ENCODE peak calls at places on chromosomes 12 and 14, in five cellular contexts. J is neural progenitor cell, T is cardiac muscle cell, N is stomach, I is A549. Q is an unnamed sample.

GRCh38 chr14:68734231-68734732 is 58.6 kb downstream of the ZFP36L1 start:
- DNase-seq in J (no peak), T (no peak), N (no peak), I (no peak), Q (no peak)

GRCh38 chr14:64419003-64419402 is 30.9 kb downstream of the MTHFD1 start:
- DNase-seq in J (no peak), T (no peak), N (no peak), I (no peak), Q (no peak)

GRCh38 chr14:94646481-94646880 is 34.3 kb downstream of the SERPINA3 start:
- DNase-seq in J (no peak), T (peak; percentile 66), N (no peak), I (no peak), Q (no peak)

GRCh38 chr14:53929871-53930685 is 26.5 kb downstream of the BMP4 start:
- DNase-seq in J (peak; percentile 62), T (no peak), N (no peak), I (peak; percentile 28), Q (no peak)

GRCh38 chr14:71187633-71188356 is 280.5 kb downstream of the PCNX1 start:
- DNase-seq in J (peak; percentile 29), T (peak; percentile 42), N (no peak), I (no peak), Q (no peak)

GRCh38 chr12:124790650-124791400 is 72.8 kb downstream of the SCARB1 start:
- DNase-seq in J (no peak), T (no peak), N (no peak), I (no peak), Q (no peak)

GRCh38 chr12:7557227-7557626 is 53.6 kb upstream of the CD163 start:
- DNase-seq in J (no peak), T (no peak), N (no peak), I (no peak), Q (no peak)

GRCh38 chr12:124767075-124767821 is 96.4 kb downstream of the SCARB1 start:
- DNase-seq in J (peak; percentile 82), T (peak; percentile 78), N (peak; percentile 86), I (peak; percentile 84), Q (no peak)

GRCh38 chr14:61493239-61493638 is 171.9 kb downstream of the PRKCH start:
- DNase-seq in J (no peak), T (peak; percentile 95), N (no peak), I (peak; percentile 48), Q (peak; percentile 76)

GRCh38 chr14:97120204-97121120 is 323.3 kb downstream of the VRK1 start:
- DNase-seq in J (no peak), T (no peak), N (no peak), I (no peak), Q (no peak)

GRCh38 chr12:118741196-118741595 is 240.1 kb upstream of the SRRM4 start:
- DNase-seq in J (peak; percentile 21), T (no peak), N (no peak), I (no peak), Q (no peak)

GRCh38 chr14:20522332-20522731 is 17.0 kb downstream of the RNASE10 start:
- DNase-seq in J (no peak), T (no peak), N (no peak), I (no peak), Q (no peak)

GRCh38 chr14:61179061-61179675 is 102.0 kb downstream of the TMEM30B start:
- DNase-seq in J (no peak), T (peak; percentile 32), N (no peak), I (peak; percentile 66), Q (peak; percentile 92)

GRCh38 chr14:77143071-77143470 is 1.5 kb upstream of the ZDHHC22 start:
- DNase-seq in J (no peak), T (no peak), N (no peak), I (no peak), Q (no peak)

GRCh38 chr12:22458301-22458917 is 85.9 kb downstream of the C2CD5 start:
- DNase-seq in J (no peak), T (no peak), N (no peak), I (no peak), Q (no peak)

GRCh38 chr12:30830751-30831150 is 76.0 kb upstream of the CAPRIN2 start:
- DNase-seq in J (no peak), T (no peak), N (no peak), I (no peak), Q (no peak)

GRCh38 chr12:116598341-116599284 is 39.4 kb downstream of the MAP1LC3B2 start:
- DNase-seq in J (no peak), T (no peak), N (no peak), I (no peak), Q (no peak)

GRCh38 chr12:52186135-52186840 is 5.5 kb downstream of the KRT80 start:
- DNase-seq in J (no peak), T (peak; percentile 82), N (no peak), I (no peak), Q (no peak)

GRCh38 chr14:79578470-79578869 is 632.8 kb downstream of the DIO2 start:
- DNase-seq in J (no peak), T (no peak), N (no peak), I (no peak), Q (no peak)

GRCh38 chr12:53227341-53227740 is 4.7 kb downstream of the RARG start:
- DNase-seq in J (no peak), T (no peak), N (no peak), I (no peak), Q (no peak)
- TF ChIP-seq CTCF in J (no peak), T (no peak), N (no peak), I (no peak), Q (no peak)

DNA sequence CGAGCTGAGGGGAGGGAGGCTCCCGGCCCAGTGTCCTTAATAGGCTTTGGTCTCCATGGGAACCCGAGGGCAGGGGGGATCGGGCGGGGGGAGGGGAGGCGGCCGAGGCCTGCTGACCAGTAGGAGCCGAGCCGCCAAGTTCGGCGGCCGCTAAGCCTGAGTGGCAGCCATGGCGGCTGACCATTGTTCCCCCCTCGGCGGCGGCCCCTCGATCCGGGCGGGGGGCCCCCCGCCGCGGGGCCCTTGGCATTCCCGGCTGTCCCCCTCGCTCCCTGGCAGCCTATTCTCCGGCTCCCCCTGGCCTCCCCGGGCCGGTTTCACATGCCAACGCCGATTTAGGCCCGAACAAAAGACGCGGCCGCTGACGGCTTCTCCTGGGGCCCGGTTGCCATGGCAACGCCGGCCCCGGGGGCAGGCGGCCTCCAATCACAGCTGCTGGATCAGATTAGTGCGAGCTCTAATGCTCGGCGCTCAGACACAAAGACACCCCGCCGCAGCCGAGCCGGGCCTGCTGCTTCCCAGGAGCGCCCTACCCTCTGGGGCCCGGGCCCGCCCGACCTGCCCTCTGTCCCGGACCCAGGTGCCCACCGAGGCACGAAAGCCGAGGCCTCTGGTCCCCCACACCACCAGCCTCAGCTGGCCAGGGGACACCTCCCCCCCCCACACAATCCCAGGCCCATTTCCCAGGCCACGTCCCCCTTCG is 7.3 kb downstream of the MSI1 start:
- DNase-seq in J (peak; percentile 100), T (peak; percentile 92), N (peak; percentile 69), I (no peak), Q (no peak)
- H3K4me3 ChIP-seq in J (peak overlapping the region; percentile 37), T (peak overlapping the region; percentile 41), N (peak overlapping the region; percentile 44), I (no peak overlapping the region), Q (peak overlapping the region; percentile 30)

DNA sequence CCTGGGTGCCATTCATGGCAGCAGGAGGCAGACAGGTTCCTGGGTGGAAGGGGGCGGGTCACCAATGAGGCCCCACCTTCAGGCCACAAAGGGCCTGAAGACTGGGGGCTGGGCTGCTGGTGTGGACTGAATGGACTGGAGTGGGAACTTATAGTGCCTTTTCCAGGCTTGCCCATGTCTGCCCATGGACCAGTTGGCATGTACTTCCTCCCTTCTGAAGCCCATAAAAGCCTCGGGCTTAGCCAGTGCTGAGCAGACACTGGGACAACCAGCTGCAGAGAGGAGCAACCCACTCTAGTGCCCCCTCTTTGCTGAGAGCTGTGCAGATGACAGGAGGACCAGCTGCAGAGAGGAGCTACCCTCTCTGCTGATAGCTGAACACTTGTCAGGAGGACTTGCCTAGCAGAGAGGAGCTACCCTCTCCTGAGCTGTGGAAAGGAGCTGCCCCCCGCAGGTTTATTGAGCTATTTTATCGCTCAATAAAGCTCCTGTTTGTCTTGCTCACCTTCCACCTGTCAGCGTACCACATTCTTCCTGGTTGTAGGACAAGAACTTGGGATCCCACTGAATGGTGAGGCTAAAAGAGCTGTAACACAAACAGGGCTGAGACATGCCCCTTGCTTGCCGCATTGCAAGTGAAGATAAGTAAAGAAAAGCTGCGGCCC is 34.0 kb downstream of the APAF1 start:
- DNase-seq in J (peak; percentile 8), T (no peak), N (no peak), I (no peak), Q (no peak)
- TF ChIP-seq CTCF in J (no peak), T (no peak), N (no peak), I (no peak), Q (no peak)

GRCh38 chr12:95551913-95552516 is 739 bp upstream of the USP44 start:
- DNase-seq in J (no peak), T (no peak), N (no peak), I (no peak), Q (no peak)
- H3K4me3 ChIP-seq in J (peak overlapping the region; percentile 96), T (no peak overlapping the region), N (no peak overlapping the region), I (no peak overlapping the region), Q (no peak overlapping the region)

GRCh38 chr12:96617178-96617577 is 127.8 kb downstream of the CFAP54 start:
- DNase-seq in J (no peak), T (no peak), N (no peak), I (peak; percentile 10), Q (no peak)
- TF ChIP-seq CTCF in J (peak; percentile 41), T (no peak), N (no peak), I (no peak), Q (peak; percentile 31)

GRCh38 chr12:104933128-104933527 is 25.0 kb downstream of the SLC41A2 start:
- DNase-seq in J (no peak), T (no peak), N (no peak), I (no peak), Q (no peak)

GRCh38 chr12:104929368-104929767 is 28.7 kb downstream of the SLC41A2 start:
- DNase-seq in J (no peak), T (no peak), N (no peak), I (no peak), Q (no peak)

GRCh38 chr12:104928036-104928770 is 29.9 kb downstream of the SLC41A2 start:
- DNase-seq in J (no peak), T (no peak), N (no peak), I (no peak), Q (no peak)

GRCh38 chr12:104930388-104931326 is 27.4 kb downstream of the SLC41A2 start:
- DNase-seq in J (no peak), T (peak; percentile 21), N (no peak), I (no peak), Q (peak; percentile 66)

DNA sequence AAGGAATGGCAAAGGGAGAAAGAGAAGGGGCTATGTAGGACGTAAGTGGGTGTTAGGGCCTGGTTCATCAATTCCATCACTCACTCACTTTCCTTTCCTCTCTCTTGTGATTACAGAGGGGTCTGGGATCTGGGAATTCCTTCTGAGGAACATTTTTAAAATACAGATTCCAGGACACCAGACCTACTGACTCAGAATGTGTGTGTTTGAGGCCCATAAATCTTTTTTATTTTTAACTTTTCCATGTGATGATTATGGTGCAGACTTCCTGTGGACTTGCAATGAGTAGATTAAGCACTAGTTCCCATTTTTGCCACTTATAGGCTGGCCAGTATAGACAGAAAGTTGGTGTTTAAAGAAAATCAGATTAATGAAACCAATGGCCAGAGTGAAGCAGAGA is 28.2 kb downstream of the SLC41A2 start:
- DNase-seq in J (no peak), T (no peak), N (no peak), I (no peak), Q (no peak)
- H3K4me3 ChIP-seq in J (no peak overlapping the region), T (no peak overlapping the region), N (no peak overlapping the region), I (no peak overlapping the region), Q (no peak overlapping the region)

Q was measured in epithelial cell of proximal tubule.